ENCODE peak calls at places on chromosomes 3 and 15, in eight cellular contexts. I, M, X, Y, U, H, Z and V are unnamed samples.

GRCh38 chr3:103926936-103927335 is 1439.8 kb upstream of the ALCAM start:
- DNase-seq in M (no peak), I (no peak), H (no peak), Z (no peak), U (no peak), X (no peak), Y (no peak), V (no peak)

GRCh38 chr3:187734841-187735240 is 10.4 kb downstream of the BCL6 start:
- DNase-seq in U (no peak), X (no peak), Y (no peak), I (no peak), M (no peak), Z (no peak), H (no peak), V (no peak)

GRCh38 chr3:107241217-107241616 is 136.0 kb upstream of the CCDC54 start:
- DNase-seq in I (no peak), Z (no peak), X (no peak), H (peak), Y (peak), M (peak), U (no peak), V (peak)

GRCh38 chr15:38605744-38606143 is 41.1 kb upstream of the RASGRP1 start:
- DNase-seq in X (no peak), U (no peak), H (no peak), M (no peak), Y (no peak), I (no peak), Z (no peak), V (no peak)

GRCh38 chr3:22922317-22922716 is 280.8 kb upstream of the UBE2E2 start:
- DNase-seq in I (no peak), Z (peak), U (no peak), Y (no peak), H (no peak), M (peak), X (no peak), V (no peak)

GRCh38 chr3:10551139-10551538 is 45.8 kb upstream of the ATP2B2 start:
- DNase-seq in Z (no peak), X (no peak), I (no peak), Y (peak), U (no peak), M (peak), H (no peak), V (no peak)

GRCh38 chr15:52441846-52442245 is 86.8 kb downstream of the MYO5A start:
- DNase-seq in M (no peak), U (no peak), H (no peak), X (no peak), Y (no peak), Z (peak), I (no peak), V (no peak)

GRCh38 chr3:17129550-17129949 is 244.8 kb downstream of the PLCL2 start:
- DNase-seq in I (no peak), X (no peak), H (no peak), Y (no peak), U (no peak), Z (no peak), M (no peak), V (no peak)

GRCh38 chr15:75578206-75578947 is 738 bp downstream of the PTPN9 start:
- DNase-seq in I (no peak), H (no peak), Y (no peak), X (no peak), M (peak), U (no peak), Z (no peak), V (peak)

GRCh38 chr3:122858373-122858772 is 63.5 kb downstream of the SLC49A4 start:
- DNase-seq in U (no peak), I (no peak), H (no peak), Z (peak), Y (no peak), M (peak), X (no peak), V (no peak)

GRCh38 chr3:48631516-48632448 is 3.5 kb downstream of the SLC26A6 start:
- DNase-seq in U (no peak), X (no peak), I (no peak), H (no peak), Z (no peak), M (no peak), Y (no peak), V (no peak)

GRCh38 chr3:11001020-11001657 is 8.6 kb downstream of the SLC6A1 start:
- DNase-seq in Y (no peak), H (no peak), Z (no peak), X (no peak), I (no peak), M (peak), U (no peak), V (no peak)

GRCh38 chr3:156745766-156746165 is 71.4 kb downstream of the TIPARP start:
- DNase-seq in H (no peak), Y (no peak), M (no peak), I (no peak), X (no peak), U (no peak), Z (no peak), V (no peak)

GRCh38 chr3:184117649-184118048 is 17.5 kb upstream of the EIF2B5 start:
- DNase-seq in I (no peak), Y (no peak), X (no peak), Z (no peak), H (no peak), U (no peak), M (no peak), V (no peak)

GRCh38 chr3:109773006-109773405 is 435.7 kb upstream of the DPPA4 start:
- DNase-seq in I (no peak), Y (no peak), M (no peak), H (no peak), Z (peak), X (no peak), U (no peak), V (no peak)

GRCh38 chr15:76321171-76321570 is 9.9 kb upstream of the ETFA start:
- DNase-seq in Y (no peak), U (no peak), M (no peak), H (no peak), I (no peak), Z (no peak), X (no peak), V (no peak)

DNA sequence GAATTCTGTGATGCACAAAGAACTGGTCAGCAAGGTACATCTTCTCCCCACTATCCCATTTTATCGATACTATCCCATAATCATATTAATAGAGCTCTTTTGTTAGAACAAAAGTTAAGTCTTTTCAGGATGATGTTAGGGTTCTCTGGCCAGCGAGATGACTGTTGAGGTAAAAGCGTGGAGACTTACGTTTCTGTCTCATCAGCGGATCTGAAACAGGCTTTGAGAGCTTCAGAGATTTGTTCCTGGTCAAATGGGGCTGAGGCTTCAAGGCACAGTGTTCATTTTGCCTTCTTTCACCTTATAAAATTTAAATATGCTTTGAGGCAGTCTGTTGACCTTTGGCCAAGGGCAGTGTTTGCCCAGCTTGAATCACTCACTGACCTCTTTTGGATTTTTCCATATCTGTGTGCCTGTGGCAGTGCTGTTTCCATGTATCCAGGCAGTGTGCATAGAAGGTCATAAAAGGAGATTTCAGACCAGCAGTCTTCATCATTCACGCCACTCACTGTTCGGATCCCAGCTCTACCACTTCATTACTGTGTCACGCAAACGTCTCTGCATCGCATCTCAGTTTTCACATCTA is 3.1 kb downstream of the ADAMTSL3 start:
- DNase-seq in U (no peak), M (no peak), Y (no peak), I (no peak), X (no peak), H (no peak), Z (no peak), V (no peak)
- TF ChIP-seq POLR2A in U (no peak), M (no peak), Y (no peak), I (no peak), X (no peak), H (no peak), Z (no peak), V (no peak)

DNA sequence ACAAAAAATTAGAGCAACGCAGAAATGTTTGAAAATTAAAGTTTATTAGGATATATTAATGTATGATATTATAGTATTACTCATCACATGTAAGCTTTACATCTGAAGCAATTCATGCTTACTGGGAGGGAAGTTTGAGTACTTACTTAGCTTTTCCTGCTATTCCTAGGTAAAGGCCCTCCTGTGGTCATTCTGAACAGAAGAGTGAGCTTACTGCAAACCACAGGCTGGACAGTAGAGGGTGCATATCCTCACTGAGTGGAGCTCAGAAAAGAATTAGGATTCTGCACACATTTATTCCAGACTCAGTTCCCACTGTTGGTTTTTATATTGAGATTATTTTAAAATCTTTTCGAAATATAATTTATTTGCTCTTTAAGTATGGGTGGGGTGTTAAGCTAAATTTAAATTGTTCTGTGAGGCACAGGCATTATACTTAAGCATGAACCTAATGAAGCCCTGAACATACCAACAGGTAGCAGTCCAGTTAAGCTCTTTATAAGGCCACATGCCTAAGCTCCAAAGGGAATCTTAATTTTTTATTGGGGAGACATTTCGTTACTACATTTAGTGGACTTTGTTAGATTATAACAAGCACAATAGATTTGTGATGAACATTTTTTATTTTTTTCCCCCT is 10.2 kb downstream of the MRPS22 start:
- DNase-seq in M (peak), U (no peak), H (no peak), I (no peak), X (no peak), Z (peak), Y (no peak), V (no peak)
- TF ChIP-seq POLR2A in M (no peak), U (no peak), H (no peak), I (no peak), X (no peak), Z (no peak), Y (no peak), V (no peak)

GRCh38 chr15:66502491-66502890 is 2.2 kb downstream of the RPL4 start:
- DNase-seq in U (no peak), H (no peak), I (no peak), M (no peak), X (no peak), Z (no peak), Y (no peak), V (no peak)
- TF ChIP-seq POLR2A in U (no peak), H (no peak), I (no peak), M (peak), X (no peak), Z (no peak), Y (no peak), V (no peak)

GRCh38 chr3:151386063-151386462 is 1.5 kb upstream of the P2RY12 start:
- DNase-seq in I (no peak), M (no peak), X (no peak), Z (no peak), H (no peak), Y (no peak), U (no peak), V (no peak)
- TF ChIP-seq POLR2A in I (no peak), M (no peak), X (no peak), Z (no peak), H (no peak), Y (no peak), U (no peak), V (no peak)

DNA sequence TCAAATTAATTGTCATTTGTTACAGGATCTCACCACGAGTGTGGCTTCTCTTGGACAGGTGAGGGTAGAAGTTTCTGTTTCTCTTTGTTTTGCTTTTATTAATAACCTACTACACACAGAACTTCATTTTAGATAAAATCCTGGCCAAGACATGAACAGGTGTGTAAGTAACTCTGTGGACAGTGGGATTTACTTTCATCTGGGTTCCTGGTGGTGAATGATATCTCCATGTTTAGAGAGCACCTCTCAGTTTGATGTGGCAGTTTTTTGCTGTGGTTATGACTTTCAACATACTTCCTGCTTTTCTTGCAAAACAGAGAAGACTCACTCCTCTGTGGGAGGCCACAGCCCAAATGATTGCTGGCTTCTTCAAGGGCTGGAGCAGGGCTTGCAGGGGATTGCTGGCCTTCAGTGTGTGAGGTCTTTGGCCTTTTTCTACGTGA is 71.1 kb upstream of the XCR1 start:
- DNase-seq in I (peak), Y (no peak), U (no peak), H (no peak), X (peak), Z (peak), M (peak), V (no peak)
- TF ChIP-seq POLR2A in I (no peak), Y (no peak), U (no peak), H (no peak), X (no peak), Z (no peak), M (peak), V (no peak)